ENCODE peak calls at places on chromosomes 12 and 14, in five cellular contexts. P is nucleus accumbens, L is CD14-positive monocyte, M is foreskin fibroblast, T is HS-27A. R is an unnamed sample.

GRCh38 chr14:59882957-59883356 is 12.4 kb upstream of the RTN1 start:
- DNase-seq in P (no peak), L (no peak), M (no peak), T (no peak), R (no peak)

GRCh38 chr12:67056329-67056728 is 212.8 kb upstream of the CAND1 start:
- DNase-seq in P (no peak), L (no peak), M (no peak), T (no peak), R (no peak)

GRCh38 chr12:6923851-6924250 is 3.9 kb upstream of the ATN1 start:
- DNase-seq in P (no peak), L (no peak), M (no peak), T (no peak), R (no peak)

GRCh38 chr12:38954119-38954746 is 48.8 kb upstream of the CPNE8 start:
- DNase-seq in P (no peak), L (no peak), M (no peak), T (no peak), R (no peak)

GRCh38 chr12:27635349-27635972 is 60.8 kb upstream of the REP15 start:
- DNase-seq in P (no peak), L (no peak), M (no peak), T (no peak), R (peak)

GRCh38 chr12:116297224-116297834 is 19.8 kb upstream of the MED13L start:
- DNase-seq in P (no peak), L (no peak), M (no peak), T (no peak), R (no peak)

GRCh38 chr14:75504411-75504810 is 17.9 kb upstream of the BATF start:
- DNase-seq in P (no peak), L (no peak), M (no peak), T (no peak), R (no peak)

GRCh38 chr12:57627504-57628279 is 5.3 kb downstream of the B4GALNT1 start:
- DNase-seq in P (no peak), L (no peak), M (no peak), T (no peak), R (no peak)

GRCh38 chr12:6332459-6332858 is 9.4 kb downstream of the TNFRSF1A start:
- DNase-seq in P (no peak), L (no peak), M (peak), T (no peak), R (no peak)

GRCh38 chr14:75875958-75876357 is 105.8 kb downstream of the TGFB3 start:
- DNase-seq in P (no peak), L (no peak), M (no peak), T (no peak), R (no peak)

GRCh38 chr14:92701826-92702225 is 46.6 kb downstream of the LGMN start:
- DNase-seq in P (no peak), L (no peak), M (no peak), T (no peak), R (no peak)

GRCh38 chr12:109656681-109657262 is 56.9 kb upstream of the FAM222A start:
- DNase-seq in P (no peak), L (no peak), M (no peak), T (no peak), R (no peak)

GRCh38 chr14:96243785-96244184 is 12.2 kb upstream of the BDKRB1 start:
- DNase-seq in P (peak), L (no peak), M (no peak), T (no peak), R (no peak)

GRCh38 chr14:90281261-90281660 is 24.9 kb downstream of the PSMC1 start:
- DNase-seq in P (no peak), L (no peak), M (peak), T (peak), R (no peak)

GRCh38 chr14:88667555-88668273 is 104.9 kb downstream of the ZC3H14 start:
- DNase-seq in P (peak), L (peak), M (peak), T (peak), R (peak)

GRCh38 chr14:104559043-104559768 is 20.4 kb upstream of the C14orf180 start:
- DNase-seq in P (no peak), L (peak), M (no peak), T (no peak), R (no peak)

GRCh38 chr14:72723741-72724530 is 170.0 kb downstream of the DPF3 start:
- DNase-seq in P (no peak), L (no peak), M (no peak), T (no peak), R (no peak)

GRCh38 chr12:12365931-12366431 is 9.1 kb downstream of the BORCS5 start:
- DNase-seq in P (peak), L (no peak), M (no peak), T (no peak), R (no peak)

GRCh38 chr14:78595797-78596196 is 425.6 kb downstream of the NRXN3 start:
- DNase-seq in P (no peak), L (no peak), M (no peak), T (no peak), R (no peak)

GRCh38 chr12:4450551-4451112 is 5.0 kb upstream of the FGF6 start:
- DNase-seq in P (no peak), L (no peak), M (no peak), T (no peak), R (no peak)

GRCh38 chr12:123996581-123996980 is 23.6 kb downstream of the ZNF664 start:
- DNase-seq in P (peak), L (no peak), M (no peak), T (no peak), R (no peak)

GRCh38 chr12:132618683-132619043 is at the start of gene P2RX2:
- DNase-seq in P (no peak), L (no peak), M (no peak), T (no peak), R (no peak)

GRCh38 chr12:52903285-52903854 is 1.5 kb downstream of the KRT8 start:
- DNase-seq in P (peak), L (peak), M (peak), T (no peak), R (peak)

GRCh38 chr14:23353433-23353780 is 720 bp upstream of the SLC22A17 start:
- DNase-seq in P (no peak), L (no peak), M (no peak), T (no peak), R (no peak)

GRCh38 chr14:51490205-51490604 is 161.5 kb upstream of the FRMD6 start:
- DNase-seq in P (no peak), L (no peak), M (peak), T (no peak), R (no peak)

GRCh38 chr12:62653304-62653703 is 186.7 kb downstream of the MON2 start:
- DNase-seq in P (no peak), L (no peak), M (no peak), T (no peak), R (no peak)

GRCh38 chr14:69726761-69727511 is 40.0 kb upstream of the SRSF5 start:
- DNase-seq in P (peak), L (peak), M (peak), T (peak), R (peak)

GRCh38 chr14:27605298-27605697 is 1007.5 kb upstream of the NOVA1 start:
- DNase-seq in P (no peak), L (no peak), M (no peak), T (no peak), R (no peak)

GRCh38 chr14:47917344-47917954 is 242.0 kb upstream of the MDGA2 start:
- DNase-seq in P (no peak), L (no peak), M (peak), T (no peak), R (no peak)

GRCh38 chr12:121499929-121500793 is 80.7 kb downstream of the KDM2B start:
- DNase-seq in P (peak), L (peak), M (peak), T (peak), R (peak)

GRCh38 chr12:53207042-53207441 is at the start of gene ITGB7:
- DNase-seq in P (no peak), L (no peak), M (no peak), T (no peak), R (no peak)

GRCh38 chr12:66241061-66242043 is 52.3 kb downstream of the IRAK3 start:
- DNase-seq in P (no peak), L (no peak), M (peak), T (no peak), R (no peak)

GRCh38 chr12:92890601-92891106 is 38.4 kb downstream of the EEA1 start:
- DNase-seq in P (no peak), L (no peak), M (no peak), T (no peak), R (no peak)

GRCh38 chr12:113161415-113162016 is 12.0 kb downstream of the CFAP73 start:
- DNase-seq in P (peak), L (no peak), M (no peak), T (no peak), R (no peak)

GRCh38 chr14:50031534-50032313 is 84.6 kb downstream of the VCPKMT start:
- DNase-seq in P (no peak), L (no peak), M (no peak), T (no peak), R (no peak)

R was measured in NCI-H2107.